ENCODE peak calls at places on chromosomes 4 and X, in six cellular contexts. A is stimulated activated CD4-positive, alpha-beta T cell treated with anti-CD3 and anti-CD28 coated beads, Interleukin-15, amount 100 ng/mL, for 24 hours; R is mesendoderm; P is NCI-H460; O is skeletal muscle cell; B is T47D. K is an unnamed sample.

GRCh38 chr4:111512081-111512774 is 633.0 kb upstream of the FAM241A start:
- DNase-seq in O (peak; percentile 80), B (no peak), A (no peak), P (peak; percentile 59), R (peak; percentile 24), K (peak; percentile 75)

GRCh38 chr4:6878451-6879059 is 31.1 kb upstream of the TBC1D14 start:
- DNase-seq in O (no peak), B (no peak), P (no peak), R (no peak), A (no peak), K (no peak)

GRCh38 chr4:47933798-47934197 is 19.4 kb upstream of the NFXL1 start:
- DNase-seq in B (no peak), R (peak; percentile 39), A (no peak), O (no peak), P (peak; percentile 50), K (no peak)

GRCh38 chr4:98641393-98641792 is 17.0 kb downstream of the TSPAN5 start:
- DNase-seq in A (no peak), R (no peak), P (no peak), B (no peak), O (no peak), K (no peak)

GRCh38 chr4:119080721-119081541 is 54.7 kb upstream of the MYOZ2 start:
- DNase-seq in P (no peak), O (no peak), A (no peak), B (no peak), R (no peak), K (no peak)

GRCh38 chr4:184746532-184746870 is 12.6 kb upstream of the CENPU start:
- DNase-seq in A (no peak), B (peak; percentile 39), O (peak; percentile 85), P (no peak), R (peak; percentile 79), K (peak; percentile 75)

GRCh38 chr4:649751-650310 is 24.2 kb downstream of the ATP5ME start:
- DNase-seq in P (no peak), A (no peak), O (no peak), B (no peak), R (no peak), K (no peak)

GRCh38 chr4:72909461-72909860 is 160.1 kb downstream of the COX18 start:
- DNase-seq in A (no peak), R (peak; percentile 66), O (no peak), P (no peak), B (no peak), K (no peak)

GRCh38 chr4:65007841-65008439 is 598.7 kb upstream of the TECRL start:
- DNase-seq in B (peak; percentile 1), A (no peak), O (peak; percentile 2), R (peak; percentile 70), P (peak; percentile 41), K (no peak)

GRCh38 chr4:184313710-184314659 is 96.3 kb upstream of the ENPP6 start:
- DNase-seq in P (no peak), R (no peak), B (no peak), A (no peak), O (no peak), K (no peak)

GRCh38 chrX:50769389-50770063 is 44.5 kb downstream of the SHROOM4 start:
- DNase-seq in R (no peak), B (no peak), P (no peak), O (no peak), A (no peak), K (no peak)

GRCh38 chrX:10783451-10783995 is 163.1 kb upstream of the MID1 start:
- DNase-seq in P (no peak), B (no peak), R (no peak), A (no peak), O (no peak), K (no peak)

GRCh38 chr4:114161809-114162208 is 182.4 kb upstream of the ARSJ start:
- DNase-seq in B (no peak), R (peak; percentile 52), P (no peak), A (no peak), O (no peak), K (no peak)

GRCh38 chr4:113666386-113667114 is 95.0 kb downstream of the CAMK2D start:
- DNase-seq in A (no peak), O (no peak), R (no peak), P (no peak), B (no peak), K (no peak)

GRCh38 chr4:56448301-56448700 is 12.2 kb downstream of the PAICS start:
- DNase-seq in A (no peak), B (no peak), P (no peak), R (no peak), O (no peak), K (no peak)

GRCh38 chr4:152590179-152591031 is 54.5 kb upstream of the FBXW7 start:
- DNase-seq in O (peak; percentile 100), B (no peak), P (no peak), A (no peak), R (peak; percentile 40), K (peak; percentile 79)

GRCh38 chr4:20646287-20646686 is 54.0 kb upstream of the PACRGL start:
- DNase-seq in B (no peak), O (no peak), P (no peak), R (no peak), A (no peak), K (no peak)

GRCh38 chrX:94361241-94361640 is 687.2 kb downstream of the FAM133A start:
- DNase-seq in O (no peak), A (no peak), P (no peak), R (no peak), B (no peak), K (no peak)

GRCh38 chr4:166421556-166422156 is 548.6 kb downstream of the TLL1 start:
- DNase-seq in P (no peak), R (no peak), A (no peak), O (peak; percentile 89), B (no peak), K (no peak)

GRCh38 chr4:172851534-172851933 is 317.1 kb upstream of the GALNT7 start:
- DNase-seq in A (no peak), P (no peak), B (no peak), R (no peak), O (no peak), K (no peak)

GRCh38 chrX:1452497-1453389 is at the start of gene ASMTL:
- DNase-seq in A (peak; percentile 100), O (peak; percentile 94), B (peak; percentile 88), P (peak; percentile 100), R (peak; percentile 98), K (peak; percentile 82)

GRCh38 chrX:119826399-119826959 is 26.3 kb downstream of the UPF3B start:
- DNase-seq in B (no peak), A (no peak), P (no peak), O (no peak), R (peak; percentile 2), K (peak; percentile 33)

GRCh38 chrX:129577473-129577872 is 37.4 kb downstream of the OCRL start:
- DNase-seq in R (peak; percentile 23), P (peak; percentile 7), A (no peak), O (peak; percentile 50), B (no peak), K (no peak)

GRCh38 chr4:178316211-178316610 is 874.0 kb upstream of the AGA start:
- DNase-seq in A (no peak), O (no peak), R (no peak), B (no peak), P (no peak), K (no peak)

GRCh38 chr4:3145251-3145908 is 70.9 kb downstream of the HTT start:
- DNase-seq in A (no peak), P (no peak), O (no peak), B (no peak), R (no peak), K (no peak)

GRCh38 chrX:131741103-131741581 is 197.3 kb downstream of the OR13H1 start:
- DNase-seq in P (no peak), O (no peak), R (no peak), A (no peak), B (no peak), K (peak; percentile 33)

GRCh38 chr4:176422031-176422430 is 102.3 kb downstream of the SPCS3 start:
- DNase-seq in R (no peak), P (no peak), A (no peak), O (no peak), B (no peak), K (no peak)

GRCh38 chr4:150117094-150117493 is 38.8 kb downstream of the DCLK2 start:
- DNase-seq in B (no peak), P (no peak), O (no peak), A (no peak), R (no peak), K (no peak)